ENCODE peak calls at places on chromosome 1, in eight cellular contexts. X, H, R, O, U, S, W and M are unnamed samples.

GRCh38 chr1:220307528-220308100 is 35.4 kb upstream of the RAB3GAP2 start:
- DNase-seq in X (no peak), H (no peak), R (no peak), O (no peak), U (no peak), S (no peak), W (peak), M (no peak)

GRCh38 chr1:9128520-9129371 is at the start of gene GPR157:
- DNase-seq in X (peak), H (peak), R (peak), O (peak), U (peak), S (peak), W (peak), M (peak)

GRCh38 chr1:26781206-26781825 is 6.4 kb upstream of the PIGV start:
- DNase-seq in X (no peak), H (no peak), R (no peak), O (no peak), U (no peak), S (no peak), W (no peak), M (no peak)

GRCh38 chr1:234258071-234258470 is 115.2 kb upstream of the COA6 start:
- DNase-seq in X (no peak), H (no peak), R (no peak), O (no peak), U (no peak), S (no peak), W (no peak), M (no peak)

GRCh38 chr1:209590405-209590804 is 6.9 kb downstream of the CAMK1G start:
- DNase-seq in X (peak), H (no peak), R (no peak), O (no peak), U (peak), S (peak), W (peak), M (peak)

GRCh38 chr1:194548071-194548470 is 1361.7 kb upstream of the B3GALT2 start:
- DNase-seq in X (no peak), H (no peak), R (no peak), O (no peak), U (no peak), S (no peak), W (no peak), M (no peak)

GRCh38 chr1:99171126-99171813 is 93.0 kb upstream of the PLPPR4 start:
- DNase-seq in X (no peak), H (no peak), R (no peak), O (no peak), U (peak), S (no peak), W (no peak), M (no peak)

GRCh38 chr1:116986531-116987255 is 14.9 kb upstream of the CD101 start:
- DNase-seq in X (no peak), H (no peak), R (no peak), O (peak), U (peak), S (no peak), W (no peak), M (no peak)

GRCh38 chr1:154757149-154757548 is 112.9 kb downstream of the KCNN3 start:
- DNase-seq in X (no peak), H (no peak), R (no peak), O (no peak), U (no peak), S (no peak), W (no peak), M (no peak)

GRCh38 chr1:23838401-23838866 is 13.2 kb upstream of the HMGCL start:
- DNase-seq in X (peak), H (peak), R (peak), O (peak), U (peak), S (peak), W (peak), M (peak)

GRCh38 chr1:212260557-212261342 is 24.5 kb upstream of the PPP2R5A start:
- DNase-seq in X (peak), H (no peak), R (no peak), O (peak), U (peak), S (no peak), W (no peak), M (no peak)

GRCh38 chr1:232493869-232494268 is 136.1 kb downstream of the SIPA1L2 start:
- DNase-seq in X (no peak), H (no peak), R (no peak), O (no peak), U (no peak), S (no peak), W (no peak), M (no peak)